ENCODE peak calls at places on chromosomes 7 and 10, in eight cellular contexts. O is CD4-positive, CD25-positive, alpha-beta regulatory T cell; W is NCI-H460; D is Daoy; U is activated T-helper 1 cell treated with anti-CD3 and anti-CD28 coated beads, Interleukin-12 subunit alpha, Interleukin-12 subunit beta, Interleukin-2, Interleukin-4 antibody, amounts not matched to agents 30 ng/mL and 10 ng/mL and 1 ng/mL, durations not matched to agents 14 hours and 24 hours and 36 hours; P is AG20443; C is NCI-H1105 treated with DMSO at 0.1 percent for 48 hours; M is AG10803. E is an unnamed sample.

GRCh38 chr7:50497068-50497642 is 47.0 kb upstream of the FIGNL1 start:
- DNase-seq in O (no peak), W (no peak), D (peak), U (no peak), P (peak), C (no peak), M (peak), E (no peak)

GRCh38 chr7:65983965-65984654 is 2.1 kb upstream of the GUSB start:
- DNase-seq in O (no peak), W (no peak), D (peak), U (no peak), P (no peak), C (no peak), M (no peak), E (no peak)

GRCh38 chr10:43322769-43323168 is 48.7 kb upstream of the FXYD4 start:
- DNase-seq in O (peak), W (peak), D (peak), U (peak), P (peak), C (no peak), M (no peak), E (peak)

GRCh38 chr7:47145982-47146381 is 435.9 kb downstream of the TNS3 start:
- DNase-seq in O (no peak), W (no peak), D (no peak), U (no peak), P (no peak), C (no peak), M (no peak), E (no peak)

GRCh38 chr7:94907420-94908203 is at the start of gene PPP1R9A:
- DNase-seq in O (no peak), W (peak), D (peak), U (no peak), P (peak), C (peak), M (no peak), E (no peak)

GRCh38 chr7:5629941-5630340 is 151.5 kb downstream of the RNF216 start:
- DNase-seq in O (peak), W (no peak), D (peak), U (peak), P (peak), C (no peak), M (peak), E (peak)

GRCh38 chr10:29034592-29034991 is 254.3 kb upstream of the LYZL1 start:
- DNase-seq in O (no peak), W (no peak), D (no peak), U (no peak), P (no peak), C (no peak), M (no peak), E (no peak)

GRCh38 chr7:1593091-1593866 is 23.4 kb upstream of the PSMG3 start:
- DNase-seq in O (peak), W (no peak), D (peak), U (no peak), P (no peak), C (no peak), M (no peak), E (no peak)

GRCh38 chr7:121192834-121193233 is 136.0 kb upstream of the WNT16 start:
- DNase-seq in O (no peak), W (no peak), D (peak), U (no peak), P (no peak), C (no peak), M (no peak), E (no peak)